ENCODE peak calls at places on chromosomes 3 and 15, in four cellular contexts. One of them, this sample, is unnamed.

GRCh38 chr15:70355275-70355795 is 257.6 kb upstream of the TLE3 start:
- DNase-seq in HepG2: no peak
- DNase-seq in GM12878: no peak
- DNase-seq in IMR-90: no peak
- DNase-seq in this sample: peak; percentile 4

GRCh38 chr3:27623085-27623753 is 98.9 kb downstream of the EOMES start:
- DNase-seq in IMR-90: peak; percentile 28
- DNase-seq in HepG2: peak; percentile 86
- DNase-seq in GM12878: no peak
- DNase-seq in this sample: no peak

GRCh38 chr3:24110051-24110450 is 165.0 kb downstream of the NR1D2 start:
- DNase-seq in GM12878: no peak
- DNase-seq in HepG2: no peak
- DNase-seq in IMR-90: no peak
- DNase-seq in this sample: no peak

GRCh38 chr15:38842991-38843610 is 278.5 kb upstream of the RASGRP1 start:
- DNase-seq in GM12878: no peak
- DNase-seq in HepG2: no peak
- DNase-seq in IMR-90: peak; percentile 28
- DNase-seq in this sample: no peak

GRCh38 chr3:170410428-170411029 is 8.1 kb upstream of the CLDN11 start:
- DNase-seq in GM12878: no peak
- DNase-seq in IMR-90: no peak
- DNase-seq in HepG2: no peak
- DNase-seq in this sample: no peak

GRCh38 chr3:58340594-58341244 is 8.0 kb downstream of the PXK start:
- DNase-seq in GM12878: no peak
- DNase-seq in HepG2: no peak
- DNase-seq in IMR-90: no peak
- DNase-seq in this sample: no peak

GRCh38 chr15:67064607-67065530 is 533 bp upstream of the SMAD3 start:
- DNase-seq in IMR-90: no peak
- DNase-seq in GM12878: no peak
- DNase-seq in HepG2: peak; percentile 67
- DNase-seq in this sample: no peak

GRCh38 chr3:64220161-64220560 is 5.1 kb downstream of the PRICKLE2 start:
- DNase-seq in IMR-90: peak; percentile 63
- DNase-seq in GM12878: no peak
- DNase-seq in HepG2: no peak
- DNase-seq in this sample: no peak

GRCh38 chr3:153370680-153371079 is 208.7 kb downstream of the RAP2B start:
- DNase-seq in HepG2: no peak
- DNase-seq in GM12878: no peak
- DNase-seq in IMR-90: no peak
- DNase-seq in this sample: no peak

GRCh38 chr15:95495033-95495541 is 835.4 kb upstream of the NR2F2 start:
- DNase-seq in IMR-90: no peak
- DNase-seq in HepG2: no peak
- DNase-seq in GM12878: no peak
- DNase-seq in this sample: no peak

GRCh38 chr3:20537234-20537633 is 351.2 kb upstream of the SGO1 start:
- DNase-seq in GM12878: no peak
- DNase-seq in IMR-90: no peak
- DNase-seq in HepG2: no peak
- DNase-seq in this sample: no peak

GRCh38 chr3:105367406-105368213 is 901 bp downstream of the ALCAM start:
- DNase-seq in GM12878: peak; percentile 82
- DNase-seq in HepG2: peak; percentile 47
- DNase-seq in IMR-90: peak; percentile 70
- DNase-seq in this sample: peak; percentile 49

GRCh38 chr15:59436774-59437472 is 1.1 kb upstream of the FAM81A start:
- DNase-seq in GM12878: no peak
- DNase-seq in HepG2: no peak
- DNase-seq in IMR-90: no peak
- DNase-seq in this sample: peak; percentile 37

GRCh38 chr3:122101646-122102045 is 46.5 kb downstream of the CD86 start:
- DNase-seq in GM12878: peak; percentile 92
- DNase-seq in HepG2: peak; percentile 56
- DNase-seq in IMR-90: peak; percentile 66
- DNase-seq in this sample: peak; percentile 11

GRCh38 chr3:65741540-65741939 is 297.2 kb downstream of the MAGI1 start:
- DNase-seq in IMR-90: no peak
- DNase-seq in GM12878: no peak
- DNase-seq in HepG2: no peak
- DNase-seq in this sample: no peak

GRCh38 chr15:78454992-78455391 is 17.0 kb downstream of the IREB2 start:
- DNase-seq in GM12878: peak; percentile 40
- DNase-seq in HepG2: no peak
- DNase-seq in IMR-90: no peak
- DNase-seq in this sample: no peak

GRCh38 chr15:77019476-77020331 is 24.8 kb downstream of the PSTPIP1 start:
- DNase-seq in IMR-90: peak; percentile 60
- DNase-seq in HepG2: no peak
- DNase-seq in GM12878: no peak
- DNase-seq in this sample: no peak

GRCh38 chr3:26622634-26623408 is at the start of gene LRRC3B:
- DNase-seq in HepG2: no peak
- DNase-seq in IMR-90: no peak
- DNase-seq in GM12878: no peak
- DNase-seq in this sample: peak; percentile 75

GRCh38 chr15:85607141-85607806 is 187.5 kb downstream of the KLHL25 start:
- DNase-seq in HepG2: peak; percentile 27
- DNase-seq in GM12878: no peak
- DNase-seq in IMR-90: peak; percentile 68
- DNase-seq in this sample: no peak

GRCh38 chr15:27398631-27399030 is 427.6 kb downstream of the GABRG3 start:
- DNase-seq in GM12878: no peak
- DNase-seq in HepG2: peak; percentile 1
- DNase-seq in IMR-90: no peak
- DNase-seq in this sample: no peak

GRCh38 chr3:161177996-161178395 is 43.1 kb upstream of the NMD3 start:
- DNase-seq in HepG2: no peak
- DNase-seq in GM12878: no peak
- DNase-seq in IMR-90: no peak
- DNase-seq in this sample: no peak

GRCh38 chr3:100073555-100074307 is 40.6 kb downstream of the FILIP1L start:
- DNase-seq in IMR-90: peak; percentile 97
- DNase-seq in GM12878: no peak
- DNase-seq in HepG2: no peak
- DNase-seq in this sample: no peak

GRCh38 chr15:67068724-67069400 is 3.5 kb downstream of the SMAD3 start:
- DNase-seq in HepG2: no peak
- DNase-seq in IMR-90: peak; percentile 63
- DNase-seq in GM12878: no peak
- DNase-seq in this sample: no peak

GRCh38 chr15:77384589-77385359 is 35.1 kb downstream of the PEAK1 start:
- DNase-seq in IMR-90: no peak
- DNase-seq in HepG2: no peak
- DNase-seq in GM12878: no peak
- DNase-seq in this sample: no peak

GRCh38 chr15:90902656-90902995 is 476 bp upstream of the MAN2A2 start:
- DNase-seq in IMR-90: no peak
- DNase-seq in GM12878: no peak
- DNase-seq in HepG2: no peak
- DNase-seq in this sample: no peak

GRCh38 chr3:125073506-125073905 is 17.7 kb upstream of the HEG1 start:
- DNase-seq in GM12878: no peak
- DNase-seq in IMR-90: no peak
- DNase-seq in HepG2: no peak
- DNase-seq in this sample: no peak

GRCh38 chr15:51982013-51982769 is 10.6 kb upstream of the LEO1 start:
- DNase-seq in HepG2: peak; percentile 75
- DNase-seq in GM12878: peak; percentile 92
- DNase-seq in IMR-90: peak; percentile 82
- DNase-seq in this sample: peak; percentile 75

GRCh38 chr15:69812881-69813280 is 284.8 kb downstream of the TLE3 start:
- DNase-seq in HepG2: no peak
- DNase-seq in GM12878: no peak
- DNase-seq in IMR-90: no peak
- DNase-seq in this sample: peak; percentile 63

GRCh38 chr15:65416845-65417416 is 5.8 kb downstream of the IGDCC4 start:
- DNase-seq in IMR-90: peak; percentile 33
- DNase-seq in HepG2: no peak
- DNase-seq in GM12878: no peak
- DNase-seq in this sample: no peak

GRCh38 chr3:27022096-27022761 is 347.0 kb downstream of the NEK10 start:
- DNase-seq in GM12878: no peak
- DNase-seq in IMR-90: no peak
- DNase-seq in HepG2: no peak
- DNase-seq in this sample: no peak

GRCh38 chr3:4711680-4711992 is 218.5 kb downstream of the ITPR1 start:
- DNase-seq in GM12878: no peak
- DNase-seq in HepG2: no peak
- DNase-seq in IMR-90: no peak
- DNase-seq in this sample: no peak

GRCh38 chr3:4710191-4710590 is 217.0 kb downstream of the ITPR1 start:
- DNase-seq in HepG2: no peak
- DNase-seq in GM12878: no peak
- DNase-seq in IMR-90: no peak
- DNase-seq in this sample: no peak

GRCh38 chr3:4707324-4707723 is 214.2 kb downstream of the ITPR1 start:
- DNase-seq in GM12878: no peak
- DNase-seq in HepG2: no peak
- DNase-seq in IMR-90: no peak
- DNase-seq in this sample: no peak

GRCh38 chr3:4709336-4709735 is 216.2 kb downstream of the ITPR1 start:
- DNase-seq in HepG2: no peak
- DNase-seq in IMR-90: peak; percentile 43
- DNase-seq in GM12878: no peak
- DNase-seq in this sample: no peak

GRCh38 chr3:4708230-4708629 is 215.1 kb downstream of the ITPR1 start:
- DNase-seq in HepG2: no peak
- DNase-seq in GM12878: no peak
- DNase-seq in IMR-90: no peak
- DNase-seq in this sample: no peak
- TF ChIP-seq MXI1 in HepG2: no peak
- TF ChIP-seq MXI1 in GM12878: no peak
- TF ChIP-seq MXI1 in IMR-90: no peak
- TF ChIP-seq MXI1 in this sample: no peak

DNA sequence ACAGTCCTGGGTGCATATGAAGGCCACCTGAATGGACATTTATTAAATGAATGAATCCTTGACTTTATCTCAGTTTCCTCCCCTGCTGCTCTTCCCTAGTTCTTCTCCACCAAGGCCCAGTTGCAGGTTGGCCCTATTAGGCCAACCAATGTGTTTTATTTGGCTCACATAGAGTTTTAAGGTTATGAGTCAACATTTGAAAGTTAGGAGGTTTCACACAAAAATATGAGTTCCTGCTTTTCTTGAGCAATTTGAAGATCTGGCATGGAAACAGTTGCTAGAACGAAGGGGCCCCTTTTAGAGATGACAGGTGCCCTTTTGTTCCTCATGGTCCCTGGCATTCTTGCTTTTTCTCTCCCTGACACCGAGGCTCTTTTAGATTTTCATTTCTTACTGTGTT is 83.0 kb upstream of the PDZRN3 start:
- DNase-seq in IMR-90: peak; percentile 57
- DNase-seq in HepG2: no peak
- DNase-seq in GM12878: no peak
- DNase-seq in this sample: no peak
- TF ChIP-seq MXI1 in IMR-90: no peak
- TF ChIP-seq MXI1 in HepG2: no peak
- TF ChIP-seq MXI1 in GM12878: no peak
- TF ChIP-seq MXI1 in this sample: no peak

GRCh38 chr3:150147776-150148175 is 177.1 kb upstream of the PFN2 start:
- DNase-seq in HepG2: no peak
- DNase-seq in IMR-90: peak; percentile 89
- DNase-seq in GM12878: no peak
- DNase-seq in this sample: no peak

GRCh38 chr3:150142936-150143335 is 172.2 kb upstream of the PFN2 start:
- DNase-seq in IMR-90: no peak
- DNase-seq in GM12878: no peak
- DNase-seq in HepG2: no peak
- DNase-seq in this sample: no peak

GRCh38 chr3:150144309-150144708 is 173.6 kb upstream of the PFN2 start:
- DNase-seq in GM12878: no peak
- DNase-seq in IMR-90: no peak
- DNase-seq in HepG2: no peak
- DNase-seq in this sample: no peak

GRCh38 chr3:150146891-150147761 is 176.4 kb upstream of the PFN2 start:
- DNase-seq in GM12878: no peak
- DNase-seq in IMR-90: peak; percentile 98
- DNase-seq in HepG2: no peak
- DNase-seq in this sample: no peak

GRCh38 chr3:150145659-150146058 is 175.0 kb upstream of the PFN2 start:
- DNase-seq in IMR-90: peak; percentile 64
- DNase-seq in GM12878: no peak
- DNase-seq in HepG2: no peak
- DNase-seq in this sample: no peak
- TF ChIP-seq MXI1 in IMR-90: no peak
- TF ChIP-seq MXI1 in GM12878: no peak
- TF ChIP-seq MXI1 in HepG2: no peak
- TF ChIP-seq MXI1 in this sample: no peak

GRCh38 chr3:128296469-128297251 is 143.4 kb downstream of the EEFSEC start:
- DNase-seq in IMR-90: no peak
- DNase-seq in GM12878: no peak
- DNase-seq in HepG2: no peak
- DNase-seq in this sample: no peak

GRCh38 chr3:128293930-128294329 is 140.6 kb downstream of the EEFSEC start:
- DNase-seq in HepG2: no peak
- DNase-seq in IMR-90: no peak
- DNase-seq in GM12878: no peak
- DNase-seq in this sample: no peak

GRCh38 chr3:128294999-128295468 is 141.8 kb downstream of the EEFSEC start:
- DNase-seq in IMR-90: no peak
- DNase-seq in GM12878: no peak
- DNase-seq in HepG2: no peak
- DNase-seq in this sample: no peak

GRCh38 chr3:128301186-128302023 is 148.1 kb downstream of the EEFSEC start:
- DNase-seq in HepG2: no peak
- DNase-seq in GM12878: no peak
- DNase-seq in IMR-90: no peak
- DNase-seq in this sample: no peak

DNA sequence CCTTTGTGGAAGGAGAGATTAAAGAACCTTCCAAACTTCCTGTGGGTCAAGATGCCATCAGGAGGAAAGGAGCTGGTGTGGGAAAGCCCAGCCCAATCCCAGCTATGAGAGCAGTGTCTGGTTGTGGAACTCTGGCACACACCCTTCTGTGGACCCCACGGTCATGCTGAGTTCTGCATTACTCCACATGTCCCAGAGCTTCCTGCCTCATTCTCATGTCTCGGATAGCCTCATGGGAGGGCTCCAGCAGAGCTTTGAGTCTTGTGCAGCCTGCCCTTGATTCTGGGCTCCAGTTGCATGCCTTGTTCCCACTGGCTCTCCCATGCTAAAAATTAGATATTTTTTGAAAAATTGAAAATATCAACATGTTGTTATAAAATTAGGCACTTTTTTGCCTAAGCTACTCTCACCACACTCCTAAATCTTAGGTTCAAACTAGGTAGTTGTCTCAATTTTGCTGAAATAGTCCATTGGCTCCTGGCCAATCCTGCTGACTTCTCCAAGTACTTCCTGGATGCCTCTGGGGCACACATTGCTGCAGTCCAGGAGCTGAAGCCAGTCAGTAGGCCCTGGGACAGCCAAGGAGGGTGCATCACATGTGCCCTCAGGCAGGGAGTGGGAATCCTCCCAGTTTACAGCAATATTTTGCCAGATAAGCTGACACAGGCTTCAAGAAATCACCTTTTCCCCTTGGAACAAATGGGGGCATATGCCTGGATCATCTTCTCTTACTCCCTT is 144.3 kb downstream of the EEFSEC start:
- DNase-seq in IMR-90: peak; percentile 21
- DNase-seq in GM12878: no peak
- DNase-seq in HepG2: no peak
- DNase-seq in this sample: no peak
- TF ChIP-seq MXI1 in IMR-90: no peak
- TF ChIP-seq MXI1 in GM12878: no peak
- TF ChIP-seq MXI1 in HepG2: no peak
- TF ChIP-seq MXI1 in this sample: no peak

This sample was measured in SK-N-SH.